ENCODE peak calls at places on chromosomes 1 and 21, in eight cellular contexts. K is heart left ventricle, J is foreskin fibroblast, S is ascending aorta, O is IMR-90, F is heart right ventricle, R is upper lobe of right lung, W is BJ. E is an unnamed sample.

GRCh38 chr1:17192394-17193221 is 12.3 kb upstream of the PADI1 start:
- DNase-seq in K (no peak), J (peak; percentile 42), S (no peak), O (no peak), F (no peak), R (no peak), W (no peak), E (peak; percentile 11)

GRCh38 chr1:197441990-197442389 is 173.9 kb downstream of the CRB1 start:
- DNase-seq in K (peak; percentile 51), J (peak; percentile 69), S (no peak), O (peak; percentile 74), F (peak; percentile 56), R (no peak), W (no peak), E (peak; percentile 94)

GRCh38 chr1:54361342-54361741 is 44.9 kb downstream of the SSBP3 start:
- DNase-seq in K (no peak), J (peak; percentile 41), S (no peak), O (no peak), F (no peak), R (no peak), W (no peak), E (no peak)

GRCh38 chr1:201310986-201311355 is 27.7 kb downstream of the PKP1 start:
- DNase-seq in K (peak; percentile 58), J (peak; percentile 46), S (no peak), O (peak; percentile 13), F (no peak), R (no peak), W (no peak), E (no peak)

GRCh38 chr1:20366076-20366765 is 75.5 kb downstream of the VWA5B1 start:
- DNase-seq in K (peak; percentile 55), J (peak; percentile 54), S (no peak), O (peak; percentile 20), F (no peak), R (no peak), W (no peak), E (no peak)

GRCh38 chr1:49016030-49016991 is 239.6 kb upstream of the BEND5 start:
- DNase-seq in K (no peak), J (no peak), S (no peak), O (no peak), F (no peak), R (no peak), W (no peak), E (no peak)

GRCh38 chr1:182861994-182862393 is 22.8 kb downstream of the DHX9 start:
- DNase-seq in K (no peak), J (no peak), S (no peak), O (peak; percentile 88), F (no peak), R (no peak), W (no peak), E (peak; percentile 46)

GRCh38 chr21:29196021-29196663 is 65.7 kb downstream of the MAP3K7CL start:
- DNase-seq in K (peak; percentile 57), J (peak; percentile 95), S (no peak), O (peak; percentile 97), F (no peak), R (no peak), W (peak; percentile 56), E (peak; percentile 95)

GRCh38 chr1:17248781-17249180 is at the start of gene PADI3:
- DNase-seq in K (no peak), J (no peak), S (no peak), O (no peak), F (no peak), R (no peak), W (no peak), E (no peak)

GRCh38 chr1:206556047-206556747 is 48.9 kb downstream of the RASSF5 start:
- DNase-seq in K (no peak), J (no peak), S (no peak), O (no peak), F (no peak), R (no peak), W (no peak), E (no peak)

GRCh38 chr1:201383647-201384405 is 6.3 kb upstream of the TNNT2 start:
- DNase-seq in K (no peak), J (peak; percentile 93), S (no peak), O (peak; percentile 96), F (no peak), R (no peak), W (peak; percentile 80), E (peak; percentile 82)

GRCh38 chr1:67294836-67295622 is 12.6 kb upstream of the IL12RB2 start:
- DNase-seq in K (no peak), J (no peak), S (no peak), O (no peak), F (no peak), R (no peak), W (no peak), E (no peak)

GRCh38 chr1:85146972-85147359 is 53.9 kb downstream of the SYDE2 start:
- DNase-seq in K (no peak), J (peak; percentile 30), S (no peak), O (peak; percentile 72), F (no peak), R (no peak), W (no peak), E (peak; percentile 42)
- TF ChIP-seq CTCF in K (no peak), J (peak; percentile 29), S (no peak), O (peak; percentile 47), F (no peak), R (no peak), W (peak; percentile 34), E (peak; percentile 25)

GRCh38 chr1:3215198-3216045 is 146.4 kb downstream of the PRDM16 start:
- DNase-seq in K (no peak), J (no peak), S (no peak), O (no peak), F (no peak), R (no peak), W (no peak), E (no peak)

GRCh38 chr1:3219005-3219724 is 150.2 kb downstream of the PRDM16 start:
- DNase-seq in K (peak; percentile 89), J (peak; percentile 35), S (peak; percentile 54), O (no peak), F (peak; percentile 76), R (peak; percentile 86), W (no peak), E (peak; percentile 68)

GRCh38 chr1:3219725-3220467 is 150.9 kb downstream of the PRDM16 start:
- DNase-seq in K (no peak), J (no peak), S (no peak), O (no peak), F (no peak), R (no peak), W (no peak), E (no peak)

GRCh38 chr1:3217096-3217724 is 148.2 kb downstream of the PRDM16 start:
- DNase-seq in K (no peak), J (no peak), S (no peak), O (no peak), F (no peak), R (no peak), W (no peak), E (peak; percentile 3)

GRCh38 chr1:3217887-3218679 is 149.1 kb downstream of the PRDM16 start:
- DNase-seq in K (no peak), J (no peak), S (no peak), O (no peak), F (no peak), R (no peak), W (no peak), E (no peak)
- H3K4me3 ChIP-seq in K (no peak overlapping the region), J (no peak overlapping the region), S (peak overlapping the region; percentile 40), O (no peak overlapping the region), F (no peak overlapping the region), R (no peak overlapping the region), W (no peak overlapping the region), E (no peak overlapping the region)

GRCh38 chr1:95043141-95043980 is 29.4 kb downstream of the ALG14 start:
- DNase-seq in K (peak; percentile 79), J (peak; percentile 93), S (peak; percentile 16), O (peak; percentile 86), F (peak; percentile 74), R (peak; percentile 83), W (no peak), E (peak; percentile 91)

GRCh38 chr1:95040032-95040525 is 32.7 kb downstream of the ALG14 start:
- DNase-seq in K (no peak), J (no peak), S (no peak), O (no peak), F (no peak), R (no peak), W (no peak), E (no peak)

GRCh38 chr1:95041491-95042165 is 31.1 kb downstream of the ALG14 start:
- DNase-seq in K (peak; percentile 64), J (peak; percentile 90), S (no peak), O (peak; percentile 92), F (no peak), R (no peak), W (no peak), E (peak; percentile 93)

GRCh38 chr1:95042286-95042685 is 30.5 kb downstream of the ALG14 start:
- DNase-seq in K (no peak), J (peak; percentile 74), S (no peak), O (peak; percentile 32), F (no peak), R (no peak), W (no peak), E (peak; percentile 76)

DNA sequence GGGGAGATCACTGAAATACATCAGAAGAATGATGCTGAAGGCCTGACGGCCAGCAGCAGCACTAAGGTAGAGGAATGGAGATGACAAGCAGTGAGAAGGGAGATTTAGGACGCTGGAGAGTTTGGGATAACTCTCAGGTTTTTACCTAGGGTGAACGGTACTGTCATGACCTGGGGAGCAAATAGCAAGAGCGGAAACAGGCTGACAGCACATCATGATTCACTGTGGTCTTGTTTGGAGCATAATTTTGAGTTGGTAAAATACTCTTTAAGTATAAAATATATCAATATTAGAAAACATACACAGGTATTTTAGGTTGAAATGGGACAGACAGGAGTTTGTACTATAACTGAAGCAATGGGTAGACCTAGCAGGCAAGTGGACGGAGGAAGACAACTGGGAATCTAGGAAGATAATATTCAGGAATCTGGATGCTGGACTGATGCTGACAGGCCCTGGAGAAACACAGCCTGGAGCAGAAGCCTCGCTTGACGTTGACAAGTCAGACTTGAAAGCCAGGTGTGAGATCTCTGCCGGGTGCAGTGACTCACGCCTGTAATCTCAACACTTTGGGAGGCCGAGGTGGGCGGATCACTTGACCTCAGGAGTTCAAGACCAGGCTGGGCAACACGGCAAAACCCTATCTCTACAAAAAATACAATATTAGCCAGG is 33.3 kb downstream of the ALG14 start:
- DNase-seq in K (no peak), J (no peak), S (no peak), O (peak; percentile 36), F (no peak), R (no peak), W (no peak), E (no peak)
- TF ChIP-seq CTCF in K (no peak), J (no peak), S (no peak), O (no peak), F (no peak), R (no peak), W (no peak), E (no peak)

GRCh38 chr1:86916752-86917151 is 2.3 kb downstream of the HS2ST1 start:
- DNase-seq in K (no peak), J (no peak), S (no peak), O (no peak), F (no peak), R (no peak), W (no peak), E (no peak)

GRCh38 chr1:86914635-86914997 is at the start of gene HS2ST1:
- DNase-seq in K (no peak), J (no peak), S (no peak), O (no peak), F (no peak), R (no peak), W (no peak), E (no peak)

GRCh38 chr1:86913896-86914634 is at the start of gene SELENOF:
- DNase-seq in K (peak; percentile 99), J (peak; percentile 100), S (peak; percentile 99), O (peak; percentile 100), F (peak; percentile 99), R (peak; percentile 99), W (peak; percentile 100), E (peak; percentile 100)

GRCh38 chr1:86914998-86915736 is 732 bp downstream of the HS2ST1 start:
- DNase-seq in K (peak; percentile 49), J (peak; percentile 71), S (no peak), O (peak; percentile 53), F (peak; percentile 34), R (peak; percentile 72), W (no peak), E (peak; percentile 59)

GRCh38 chr1:86915737-86916235 is 1.4 kb downstream of the HS2ST1 start:
- DNase-seq in K (no peak), J (no peak), S (no peak), O (no peak), F (no peak), R (no peak), W (no peak), E (no peak)
- H3K4me3 ChIP-seq in K (peak overlapping the region; percentile 80), J (peak overlapping the region; percentile 90), S (peak overlapping the region; percentile 82), O (peak overlapping the region; percentile 85), F (peak overlapping the region; percentile 90), R (peak overlapping the region; percentile 64), W (peak overlapping the region; percentile 61), E (peak overlapping the region; percentile 92)